ENCODE peak calls at places on chromosomes 4 and X, in five cellular contexts. One of them, this sample, is unnamed.

GRCh38 chr4:152245706-152246105 is 290.2 kb downstream of the FBXW7 start:
- DNase-seq in spleen: no peak
- DNase-seq in HCT116: no peak
- DNase-seq in upper lobe of left lung: no peak
- DNase-seq in breast epithelium: no peak
- DNase-seq in this sample: no peak

GRCh38 chr4:165834116-165834515 is 38.9 kb upstream of the TLL1 start:
- DNase-seq in spleen: no peak
- DNase-seq in breast epithelium: no peak
- DNase-seq in upper lobe of left lung: no peak
- DNase-seq in HCT116: no peak
- DNase-seq in this sample: no peak

GRCh38 chrX:100410083-100410590 is at the start of gene PCDH19:
- DNase-seq in spleen: peak
- DNase-seq in upper lobe of left lung: peak
- DNase-seq in HCT116: no peak
- DNase-seq in breast epithelium: no peak
- DNase-seq in this sample: peak

GRCh38 chr4:28842271-28842670 is 1877.9 kb upstream of the PCDH7 start:
- DNase-seq in upper lobe of left lung: no peak
- DNase-seq in spleen: no peak
- DNase-seq in HCT116: no peak
- DNase-seq in breast epithelium: no peak
- DNase-seq in this sample: no peak

GRCh38 chrX:97021680-97022079 is 138.0 kb downstream of the RPA4 start:
- DNase-seq in spleen: no peak
- DNase-seq in upper lobe of left lung: no peak
- DNase-seq in HCT116: no peak
- DNase-seq in breast epithelium: no peak
- DNase-seq in this sample: no peak

GRCh38 chrX:30734782-30735181 is 81.6 kb downstream of the GK start:
- DNase-seq in upper lobe of left lung: no peak
- DNase-seq in breast epithelium: no peak
- DNase-seq in HCT116: no peak
- DNase-seq in spleen: no peak
- DNase-seq in this sample: no peak

GRCh38 chrX:29707088-29707487 is 508.3 kb upstream of the MAGEB2 start:
- DNase-seq in HCT116: no peak
- DNase-seq in upper lobe of left lung: no peak
- DNase-seq in breast epithelium: no peak
- DNase-seq in spleen: no peak
- DNase-seq in this sample: no peak

GRCh38 chrX:70196961-70197805 is 19.9 kb downstream of the DGAT2L6 start:
- DNase-seq in upper lobe of left lung: no peak
- DNase-seq in breast epithelium: no peak
- DNase-seq in spleen: no peak
- DNase-seq in HCT116: peak
- DNase-seq in this sample: no peak

GRCh38 chr4:14871676-14872430 is 130.4 kb upstream of the CPEB2 start:
- DNase-seq in spleen: no peak
- DNase-seq in HCT116: peak
- DNase-seq in breast epithelium: no peak
- DNase-seq in upper lobe of left lung: no peak
- DNase-seq in this sample: no peak

GRCh38 chr4:42673084-42673429 is 16.2 kb upstream of the ATP8A1 start:
- DNase-seq in spleen: no peak
- DNase-seq in upper lobe of left lung: no peak
- DNase-seq in breast epithelium: no peak
- DNase-seq in HCT116: no peak
- DNase-seq in this sample: no peak

GRCh38 chrX:85995641-85996040 is 51.7 kb downstream of the CHM start:
- DNase-seq in HCT116: no peak
- DNase-seq in upper lobe of left lung: no peak
- DNase-seq in breast epithelium: no peak
- DNase-seq in spleen: no peak
- DNase-seq in this sample: no peak

GRCh38 chrX:68369559-68369958 is 63.7 kb downstream of the OPHN1 start:
- DNase-seq in upper lobe of left lung: no peak
- DNase-seq in HCT116: no peak
- DNase-seq in breast epithelium: no peak
- DNase-seq in spleen: no peak
- DNase-seq in this sample: no peak

GRCh38 chr4:15805583-15806517 is 27.7 kb downstream of the CD38 start:
- DNase-seq in spleen: no peak
- DNase-seq in HCT116: peak
- DNase-seq in breast epithelium: no peak
- DNase-seq in upper lobe of left lung: no peak
- DNase-seq in this sample: no peak

GRCh38 chrX:105114554-105115130 is 105.9 kb downstream of the TEX13A start:
- DNase-seq in spleen: no peak
- DNase-seq in upper lobe of left lung: no peak
- DNase-seq in HCT116: no peak
- DNase-seq in breast epithelium: no peak
- DNase-seq in this sample: no peak

GRCh38 chrX:129957241-129958099 is 25.0 kb upstream of the BCORL1 start:
- DNase-seq in breast epithelium: no peak
- DNase-seq in HCT116: peak
- DNase-seq in spleen: peak
- DNase-seq in upper lobe of left lung: peak
- DNase-seq in this sample: peak

GRCh38 chrX:70979136-70979762 is 48.4 kb upstream of the SLC7A3 start:
- DNase-seq in upper lobe of left lung: no peak
- DNase-seq in breast epithelium: no peak
- DNase-seq in spleen: no peak
- DNase-seq in HCT116: no peak
- DNase-seq in this sample: no peak

GRCh38 chr4:32574803-32575202 is 1854.6 kb downstream of the PCDH7 start:
- DNase-seq in HCT116: no peak
- DNase-seq in spleen: no peak
- DNase-seq in breast epithelium: no peak
- DNase-seq in upper lobe of left lung: no peak
- DNase-seq in this sample: no peak

DNA sequence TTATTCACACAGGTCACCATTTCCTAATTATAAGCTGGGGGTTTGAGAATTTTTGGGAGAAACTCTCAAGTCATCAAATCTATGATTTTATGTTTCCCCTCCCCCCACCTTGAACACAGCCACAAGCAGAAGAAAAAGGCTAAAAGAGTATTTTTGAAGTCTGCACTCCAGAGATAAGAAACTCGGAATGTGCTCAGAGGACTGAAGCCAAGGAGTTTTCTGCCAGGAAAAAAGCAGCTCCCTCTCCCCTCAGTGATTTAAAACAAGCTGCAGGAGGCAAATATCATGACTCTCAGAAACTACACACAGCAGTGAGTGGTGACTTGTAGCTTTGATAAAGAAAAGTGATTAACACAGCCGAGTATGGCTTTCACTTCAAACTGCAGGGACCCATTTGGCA is 800.1 kb upstream of the FTHL17 start:
- DNase-seq in HCT116: no peak
- DNase-seq in breast epithelium: no peak
- DNase-seq in spleen: no peak
- DNase-seq in upper lobe of left lung: no peak
- DNase-seq in this sample: no peak
- TF ChIP-seq POLR2A in HCT116: no peak
- TF ChIP-seq POLR2A in breast epithelium: no peak
- TF ChIP-seq POLR2A in spleen: no peak
- TF ChIP-seq POLR2A in upper lobe of left lung: no peak
- TF ChIP-seq POLR2A in this sample: no peak

GRCh38 chrX:17038681-17039161 is 92.3 kb downstream of the REPS2 start:
- DNase-seq in breast epithelium: no peak
- DNase-seq in HCT116: no peak
- DNase-seq in upper lobe of left lung: no peak
- DNase-seq in spleen: no peak
- DNase-seq in this sample: no peak
- TF ChIP-seq POLR2AphosphoS5 in breast epithelium: no peak
- TF ChIP-seq POLR2AphosphoS5 in HCT116: no peak
- TF ChIP-seq POLR2AphosphoS5 in upper lobe of left lung: no peak
- TF ChIP-seq POLR2AphosphoS5 in spleen: no peak
- TF ChIP-seq POLR2AphosphoS5 in this sample: no peak

GRCh38 chrX:123961268-123962005 is at the start of gene STAG2:
- DNase-seq in upper lobe of left lung: peak
- DNase-seq in breast epithelium: peak
- DNase-seq in HCT116: peak
- DNase-seq in spleen: peak
- DNase-seq in this sample: peak

GRCh38 chrX:123962006-123962485 is 540 bp downstream of the STAG2 start:
- DNase-seq in upper lobe of left lung: no peak
- DNase-seq in breast epithelium: no peak
- DNase-seq in HCT116: peak
- DNase-seq in spleen: no peak
- DNase-seq in this sample: no peak

GRCh38 chrX:123960956-123961267 is 594 bp upstream of the STAG2 start:
- DNase-seq in HCT116: no peak
- DNase-seq in breast epithelium: no peak
- DNase-seq in spleen: no peak
- DNase-seq in upper lobe of left lung: peak
- DNase-seq in this sample: no peak

GRCh38 chrX:123964155-123964554 is 2.6 kb downstream of the STAG2 start:
- DNase-seq in HCT116: no peak
- DNase-seq in spleen: no peak
- DNase-seq in breast epithelium: no peak
- DNase-seq in upper lobe of left lung: no peak
- DNase-seq in this sample: no peak

GRCh38 chrX:123962794-123963373 is 1.4 kb downstream of the STAG2 start:
- DNase-seq in HCT116: peak
- DNase-seq in breast epithelium: peak
- DNase-seq in upper lobe of left lung: peak
- DNase-seq in spleen: peak
- DNase-seq in this sample: peak
- TF ChIP-seq POLR2A in HCT116: no peak
- TF ChIP-seq POLR2A in breast epithelium: peak
- TF ChIP-seq POLR2A in upper lobe of left lung: no peak
- TF ChIP-seq POLR2A in spleen: peak
- TF ChIP-seq POLR2A in this sample: peak

DNA sequence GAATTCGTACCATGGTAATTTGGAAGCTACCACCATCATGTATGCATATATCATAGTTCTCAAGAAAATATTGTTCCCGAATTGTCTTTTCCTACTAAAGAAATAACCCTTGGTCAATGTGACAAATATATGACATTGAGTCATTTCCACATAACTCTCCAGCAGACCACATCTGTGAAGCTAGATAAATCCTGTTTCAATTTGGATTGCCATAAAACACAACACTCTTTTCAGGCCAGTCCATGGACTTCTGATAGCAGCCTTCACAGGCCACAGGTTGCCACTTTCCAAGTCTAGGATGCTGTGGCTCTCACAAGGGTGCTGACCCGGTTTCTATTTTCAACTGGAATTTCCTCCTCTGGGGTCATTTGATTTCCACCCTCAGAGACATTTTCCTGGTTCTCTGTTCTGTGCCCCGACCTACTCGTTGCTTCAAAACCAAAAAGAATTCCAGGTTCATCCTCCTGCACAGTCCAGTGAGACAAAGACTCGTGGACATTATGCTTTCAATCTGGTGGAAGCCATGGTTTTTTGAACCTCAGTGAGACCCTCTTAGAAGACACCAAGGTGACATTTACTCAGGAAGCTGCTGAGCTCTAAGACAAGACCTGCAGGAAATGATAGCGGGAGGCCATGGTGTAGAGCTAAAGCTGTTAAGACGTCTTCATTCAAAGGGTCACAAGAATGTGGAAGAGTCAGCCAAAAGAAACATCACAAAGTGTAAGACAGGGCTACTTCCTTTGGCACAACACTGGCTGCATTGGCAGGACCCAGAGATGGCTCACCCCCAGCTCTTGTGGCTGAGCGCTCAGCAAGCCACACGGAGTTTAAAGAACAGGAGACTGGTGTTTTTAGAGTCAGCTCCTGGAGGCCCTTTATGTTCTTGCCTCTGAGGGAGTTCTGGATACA is 119.8 kb downstream of the AMELX start:
- DNase-seq in upper lobe of left lung: no peak
- DNase-seq in spleen: no peak
- DNase-seq in breast epithelium: no peak
- DNase-seq in HCT116: no peak
- DNase-seq in this sample: no peak
- TF ChIP-seq POLR2AphosphoS5 in upper lobe of left lung: no peak
- TF ChIP-seq POLR2AphosphoS5 in spleen: no peak
- TF ChIP-seq POLR2AphosphoS5 in breast epithelium: no peak
- TF ChIP-seq POLR2AphosphoS5 in HCT116: no peak
- TF ChIP-seq POLR2AphosphoS5 in this sample: no peak

GRCh38 chr4:183987529-183987946 is 82.4 kb downstream of the STOX2 start:
- DNase-seq in breast epithelium: peak
- DNase-seq in upper lobe of left lung: peak
- DNase-seq in spleen: no peak
- DNase-seq in HCT116: peak
- DNase-seq in this sample: no peak

GRCh38 chr4:183989471-183989870 is 84.4 kb downstream of the STOX2 start:
- DNase-seq in upper lobe of left lung: no peak
- DNase-seq in HCT116: no peak
- DNase-seq in breast epithelium: no peak
- DNase-seq in spleen: no peak
- DNase-seq in this sample: no peak

GRCh38 chr4:183988874-183989273 is 83.8 kb downstream of the STOX2 start:
- DNase-seq in HCT116: no peak
- DNase-seq in spleen: no peak
- DNase-seq in upper lobe of left lung: peak
- DNase-seq in breast epithelium: no peak
- DNase-seq in this sample: no peak

GRCh38 chr4:183986645-183987528 is 81.8 kb downstream of the STOX2 start:
- DNase-seq in breast epithelium: no peak
- DNase-seq in spleen: no peak
- DNase-seq in HCT116: no peak
- DNase-seq in upper lobe of left lung: no peak
- DNase-seq in this sample: no peak

DNA sequence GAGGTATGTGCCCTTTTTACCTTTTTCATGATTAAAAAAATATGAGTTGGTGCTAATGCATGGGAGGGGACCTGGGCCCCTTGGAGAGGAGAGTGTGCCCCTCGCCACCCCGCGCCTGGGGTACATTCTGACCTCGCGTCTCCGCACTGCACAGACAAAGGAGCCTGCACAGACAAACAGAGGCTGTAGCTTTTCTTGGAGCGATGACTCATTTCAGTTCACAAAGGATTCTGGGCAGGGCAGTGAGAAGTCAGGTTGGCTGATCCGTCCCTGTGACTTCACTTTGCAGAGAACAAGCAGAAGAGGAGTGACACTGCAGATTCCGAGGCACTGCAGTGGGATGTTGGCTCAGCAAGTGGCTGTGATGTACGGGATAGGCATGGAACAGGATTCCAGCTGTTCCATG is 82.9 kb downstream of the STOX2 start:
- DNase-seq in spleen: no peak
- DNase-seq in upper lobe of left lung: peak
- DNase-seq in HCT116: peak
- DNase-seq in breast epithelium: peak
- DNase-seq in this sample: no peak
- TF ChIP-seq POLR2A in spleen: no peak
- TF ChIP-seq POLR2A in upper lobe of left lung: no peak
- TF ChIP-seq POLR2A in HCT116: peak
- TF ChIP-seq POLR2A in breast epithelium: no peak
- TF ChIP-seq POLR2A in this sample: no peak